ENCODE peak calls at places on chromosome 19, in six cellular contexts. Z, E, U, D, N and M are unnamed samples.

GRCh38 chr19:40754611-40755247 is 3.7 kb downstream of the SNRPA start:
- DNase-seq in N (no peak), D (no peak), U (no peak), Z (no peak), E (no peak), M (no peak)

GRCh38 chr19:4803736-4804695 is 12.5 kb downstream of the FEM1A start:
- DNase-seq in D (peak; percentile 96), U (no peak), E (no peak), N (no peak), Z (peak; percentile 85), M (no peak)

GRCh38 chr19:35894342-35894741 is 6.0 kb downstream of the NFKBID start:
- DNase-seq in D (no peak), U (no peak), E (no peak), Z (no peak), N (no peak), M (no peak)

GRCh38 chr19:57190301-57190700 is 999 bp upstream of the ZNF264 start:
- DNase-seq in U (no peak), E (no peak), Z (no peak), N (no peak), D (no peak), M (no peak)

GRCh38 chr19:17454579-17454978 is 6.1 kb upstream of the TMEM221 start:
- DNase-seq in Z (no peak), N (no peak), U (no peak), E (no peak), D (peak; percentile 81), M (no peak)

GRCh38 chr19:1401889-1402217 is 511 bp upstream of the GAMT start:
- DNase-seq in N (no peak), E (no peak), Z (no peak), U (no peak), D (no peak), M (no peak)

GRCh38 chr19:29815231-29815630 is 3.4 kb downstream of the CCNE1 start:
- DNase-seq in E (no peak), N (no peak), D (no peak), U (no peak), Z (peak; percentile 82), M (no peak)

GRCh38 chr19:3413796-3414327 is 47.5 kb downstream of the NFIC start:
- DNase-seq in U (no peak), D (no peak), E (no peak), N (no peak), Z (no peak), M (no peak)

GRCh38 chr19:33434886-33435705 is 61.6 kb downstream of the CEBPG start:
- DNase-seq in E (no peak), U (no peak), N (no peak), Z (no peak), D (no peak), M (no peak)

GRCh38 chr19:4707956-4708650 is 15.5 kb downstream of the DPP9 start:
- DNase-seq in Z (no peak), D (no peak), U (no peak), N (no peak), E (no peak), M (no peak)

GRCh38 chr19:3547301-3547731 is 8.3 kb downstream of the TEKTIP1 start:
- DNase-seq in E (no peak), Z (peak; percentile 34), N (no peak), D (peak; percentile 68), U (no peak), M (no peak)

GRCh38 chr19:30442715-30443114 is 70.5 kb downstream of the ZNF536 start:
- DNase-seq in N (no peak), D (no peak), E (no peak), Z (no peak), U (no peak), M (no peak)

GRCh38 chr19:55304279-55304978 is 20.6 kb downstream of the BRSK1 start:
- DNase-seq in N (no peak), U (no peak), Z (peak; percentile 72), E (no peak), D (peak; percentile 81), M (no peak)

GRCh38 chr19:472005-472858 is 11.4 kb upstream of the SHC2 start:
- DNase-seq in Z (no peak), D (no peak), N (no peak), E (no peak), U (no peak), M (no peak)

GRCh38 chr19:33719366-33720154 is 77.1 kb upstream of the KCTD15 start:
- DNase-seq in U (no peak), N (no peak), E (no peak), D (no peak), Z (no peak), M (no peak)

GRCh38 chr19:35899547-35900214 is 659 bp downstream of the NFKBID start:
- DNase-seq in N (no peak), E (peak; percentile 68), D (peak; percentile 83), U (no peak), Z (peak; percentile 94), M (no peak)

GRCh38 chr19:32178401-32178800 is 167.0 kb upstream of the ZNF507 start:
- DNase-seq in N (no peak), E (no peak), Z (no peak), D (peak; percentile 47), U (no peak), M (no peak)
- H3K27ac ChIP-seq in N (no peak overlapping the region), E (no peak overlapping the region), Z (no peak overlapping the region), D (no peak overlapping the region), U (no peak overlapping the region), M (no peak overlapping the region)

DNA sequence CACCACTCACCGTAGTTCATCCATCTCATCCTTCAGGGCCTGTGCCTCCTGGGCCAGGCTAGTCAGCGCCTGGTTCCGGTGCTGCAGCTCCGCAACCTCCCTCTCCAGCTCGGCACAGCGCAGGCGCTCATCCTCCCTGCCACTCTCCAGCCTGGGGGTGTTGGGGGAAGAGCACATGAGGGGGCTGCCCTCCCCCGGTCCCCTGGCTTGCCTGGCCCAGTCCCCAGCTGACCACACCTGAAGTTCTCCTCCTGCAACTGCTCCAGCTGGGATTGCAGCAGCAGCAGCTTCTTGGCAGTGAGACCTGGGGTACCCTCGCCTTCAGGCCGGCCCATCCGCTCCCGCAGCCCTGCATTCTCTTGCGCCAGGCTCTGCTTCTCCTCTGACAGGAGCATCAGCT is 4.4 kb downstream of the HOOK2 start:
- DNase-seq in D (no peak), N (no peak), Z (no peak), U (no peak), E (no peak), M (no peak)
- H3K27ac ChIP-seq in D (no peak overlapping the region), N (no peak overlapping the region), Z (no peak overlapping the region), U (no peak overlapping the region), E (no peak overlapping the region), M (no peak overlapping the region)

GRCh38 chr19:7612282-7613274 is 16.8 kb downstream of the XAB2 start:
- DNase-seq in D (no peak), E (no peak), N (no peak), Z (no peak), U (no peak), M (no peak)

GRCh38 chr19:7610491-7611240 is 15.0 kb downstream of the CAMSAP3 start:
- DNase-seq in E (no peak), U (no peak), D (no peak), Z (no peak), N (no peak), M (no peak)

GRCh38 chr19:7614859-7615741 is 14.2 kb downstream of the XAB2 start:
- DNase-seq in E (no peak), Z (no peak), U (no peak), D (no peak), N (no peak), M (no peak)

GRCh38 chr19:7607874-7608560 is 12.4 kb downstream of the CAMSAP3 start:
- DNase-seq in D (no peak), U (no peak), Z (no peak), N (no peak), E (no peak), M (no peak)

GRCh38 chr19:7611541-7612279 is 16.0 kb downstream of the CAMSAP3 start:
- DNase-seq in U (no peak), D (no peak), N (no peak), E (no peak), Z (no peak), M (no peak)
- H3K27ac ChIP-seq in U (no peak overlapping the region), D (no peak overlapping the region), N (no peak overlapping the region), E (no peak overlapping the region), Z (no peak overlapping the region), M (no peak overlapping the region)

DNA sequence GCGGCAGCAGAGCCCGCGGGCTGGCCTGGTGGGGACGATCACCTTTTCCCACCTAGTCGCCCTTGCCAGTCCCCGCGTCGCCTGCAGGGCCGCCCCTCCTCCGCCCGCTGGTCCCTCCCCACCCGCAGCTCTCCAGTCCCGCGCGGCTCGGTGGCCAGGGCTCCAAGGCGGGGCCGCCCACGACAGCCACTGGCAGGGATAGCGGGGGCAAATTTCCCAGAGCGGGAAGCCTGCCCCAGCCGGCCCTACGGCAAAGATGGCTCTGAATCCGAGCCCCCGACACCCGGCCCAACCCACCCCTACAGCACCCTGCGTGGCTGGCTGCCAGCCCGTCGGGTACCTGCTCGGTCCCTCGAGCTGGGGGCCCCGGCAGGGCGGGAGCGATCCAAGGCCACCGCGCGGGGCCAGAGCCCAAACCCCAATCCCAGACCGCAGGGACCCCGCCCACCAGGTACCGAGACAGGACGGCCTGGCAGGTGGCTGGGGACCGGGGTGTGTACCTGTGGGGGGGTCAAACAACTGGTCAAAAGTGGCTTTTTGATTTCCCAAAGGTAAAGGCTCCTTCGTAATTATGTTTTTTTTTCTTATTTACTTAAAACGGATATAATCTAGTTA is 6.3 kb upstream of the ZNF98 start:
- DNase-seq in E (no peak), U (no peak), Z (no peak), D (no peak), N (no peak), M (no peak)
- H3K27ac ChIP-seq in E (no peak overlapping the region), U (no peak overlapping the region), Z (no peak overlapping the region), D (no peak overlapping the region), N (no peak overlapping the region), M (no peak overlapping the region)

DNA sequence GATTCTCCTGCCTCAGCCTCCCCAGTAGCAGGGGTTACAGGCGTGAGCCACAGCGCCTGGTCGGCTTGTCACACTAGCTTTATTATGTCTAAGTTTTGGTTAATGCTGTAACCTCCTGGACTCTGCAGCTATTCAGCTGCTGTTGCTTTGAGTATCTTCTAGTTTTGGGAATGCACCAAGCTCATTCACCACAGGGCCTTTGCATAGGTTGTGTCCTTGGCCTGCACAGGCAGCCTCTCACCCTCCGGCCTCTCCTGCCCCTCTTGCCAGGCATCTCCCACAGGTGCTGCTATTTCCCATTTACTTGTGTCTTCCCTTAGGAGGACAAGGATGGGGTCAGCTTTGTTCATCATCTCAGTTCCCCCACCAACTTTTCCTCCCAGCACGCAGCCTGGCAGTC is 2.4 kb upstream of the CCDC9 start:
- DNase-seq in N (no peak), U (no peak), Z (no peak), E (no peak), D (no peak), M (no peak)
- H3K27ac ChIP-seq in N (no peak overlapping the region), U (peak overlapping the region; percentile 91), Z (no peak overlapping the region), E (no peak overlapping the region), D (no peak overlapping the region), M (peak overlapping the region; percentile 73)

GRCh38 chr19:49820125-49820524 is 2.0 kb downstream of the MED25 start:
- DNase-seq in E (no peak), D (no peak), Z (no peak), N (no peak), U (no peak), M (no peak)
- H3K27ac ChIP-seq in E (no peak overlapping the region), D (no peak overlapping the region), Z (peak overlapping the region; percentile 72), N (no peak overlapping the region), U (no peak overlapping the region), M (no peak overlapping the region)